ENCODE peak calls at places on chromosomes 5 and 9, in seven cellular contexts. One of them, this sample, is unnamed.

GRCh38 chr5:72498284-72498683 is 8.9 kb downstream of the ZNF366 start:
- DNase-seq in mesendoderm: no peak
- DNase-seq in H1: no peak
- DNase-seq in trophoblast cell: no peak
- DNase-seq in neuronal stem cell: no peak
- DNase-seq in H9: no peak
- DNase-seq in IMR-90: peak; percentile 69
- DNase-seq in this sample: peak; percentile 63

GRCh38 chr9:37575921-37576721 is at the start of gene FBXO10:
- DNase-seq in neuronal stem cell: peak; percentile 79
- DNase-seq in H9: peak; percentile 88
- DNase-seq in H1: peak; percentile 34
- DNase-seq in IMR-90: peak; percentile 77
- DNase-seq in trophoblast cell: peak; percentile 59
- DNase-seq in mesendoderm: peak; percentile 81
- DNase-seq in this sample: peak; percentile 84

GRCh38 chr9:79471577-79472543 is 99.9 kb upstream of the TLE4 start:
- DNase-seq in mesendoderm: peak; percentile 27
- DNase-seq in neuronal stem cell: no peak
- DNase-seq in trophoblast cell: no peak
- DNase-seq in IMR-90: peak; percentile 35
- DNase-seq in H1: no peak
- DNase-seq in H9: no peak
- DNase-seq in this sample: peak; percentile 25

GRCh38 chr5:120207139-120207538 is 257.0 kb upstream of the PRR16 start:
- DNase-seq in trophoblast cell: no peak
- DNase-seq in neuronal stem cell: no peak
- DNase-seq in IMR-90: peak; percentile 25
- DNase-seq in H1: no peak
- DNase-seq in mesendoderm: no peak
- DNase-seq in H9: no peak
- DNase-seq in this sample: peak; percentile 30

GRCh38 chr5:29867155-29867554 is 1326.3 kb upstream of the CDH6 start:
- DNase-seq in H9: no peak
- DNase-seq in neuronal stem cell: no peak
- DNase-seq in H1: no peak
- DNase-seq in mesendoderm: no peak
- DNase-seq in trophoblast cell: no peak
- DNase-seq in IMR-90: no peak
- DNase-seq in this sample: no peak

GRCh38 chr5:69331528-69332445 is 814 bp downstream of the CCDC125 start:
- DNase-seq in H9: no peak
- DNase-seq in mesendoderm: no peak
- DNase-seq in H1: no peak
- DNase-seq in trophoblast cell: no peak
- DNase-seq in IMR-90: no peak
- DNase-seq in neuronal stem cell: no peak
- DNase-seq in this sample: no peak

GRCh38 chr9:135949666-135950134 is 11.5 kb downstream of the UBAC1 start:
- DNase-seq in trophoblast cell: no peak
- DNase-seq in H9: no peak
- DNase-seq in mesendoderm: no peak
- DNase-seq in neuronal stem cell: no peak
- DNase-seq in IMR-90: no peak
- DNase-seq in H1: no peak
- DNase-seq in this sample: no peak

GRCh38 chr5:33890633-33891032 is 1.2 kb downstream of the ADAMTS12 start:
- DNase-seq in trophoblast cell: no peak
- DNase-seq in H9: peak; percentile 44
- DNase-seq in H1: no peak
- DNase-seq in neuronal stem cell: no peak
- DNase-seq in mesendoderm: peak; percentile 54
- DNase-seq in IMR-90: peak; percentile 51
- DNase-seq in this sample: peak; percentile 71

GRCh38 chr5:174612686-174613085 is 111.7 kb upstream of the MSX2 start:
- DNase-seq in mesendoderm: peak; percentile 47
- DNase-seq in H1: no peak
- DNase-seq in IMR-90: no peak
- DNase-seq in trophoblast cell: peak; percentile 80
- DNase-seq in neuronal stem cell: no peak
- DNase-seq in H9: no peak
- DNase-seq in this sample: peak; percentile 37

GRCh38 chr9:93397664-93398381 is 53.7 kb upstream of the FAM120A start:
- DNase-seq in neuronal stem cell: no peak
- DNase-seq in mesendoderm: no peak
- DNase-seq in trophoblast cell: no peak
- DNase-seq in H1: no peak
- DNase-seq in H9: no peak
- DNase-seq in IMR-90: peak; percentile 32
- DNase-seq in this sample: peak; percentile 7

GRCh38 chr5:10682429-10682746 is 78.6 kb downstream of the DAP start:
- DNase-seq in H9: no peak
- DNase-seq in IMR-90: no peak
- DNase-seq in mesendoderm: no peak
- DNase-seq in trophoblast cell: no peak
- DNase-seq in H1: no peak
- DNase-seq in neuronal stem cell: no peak
- DNase-seq in this sample: no peak

GRCh38 chr5:141326088-141326854 is 4.0 kb upstream of the PCDHGA1 start:
- DNase-seq in neuronal stem cell: no peak
- DNase-seq in H1: no peak
- DNase-seq in trophoblast cell: peak; percentile 37
- DNase-seq in mesendoderm: peak; percentile 88
- DNase-seq in H9: peak; percentile 82
- DNase-seq in IMR-90: peak; percentile 82
- DNase-seq in this sample: peak; percentile 35

GRCh38 chr5:59115345-59115744 is 532.5 kb downstream of the RAB3C start:
- DNase-seq in neuronal stem cell: no peak
- DNase-seq in H1: no peak
- DNase-seq in trophoblast cell: no peak
- DNase-seq in H9: no peak
- DNase-seq in mesendoderm: no peak
- DNase-seq in IMR-90: peak; percentile 59
- DNase-seq in this sample: peak; percentile 39

GRCh38 chr9:34463098-34463900 is 4.7 kb downstream of the DNAI1 start:
- DNase-seq in IMR-90: peak; percentile 60
- DNase-seq in neuronal stem cell: no peak
- DNase-seq in H1: no peak
- DNase-seq in mesendoderm: no peak
- DNase-seq in trophoblast cell: no peak
- DNase-seq in H9: no peak
- DNase-seq in this sample: peak; percentile 42

GRCh38 chr5:57524661-57525060 is 42.0 kb upstream of the ACTBL2 start:
- DNase-seq in neuronal stem cell: no peak
- DNase-seq in mesendoderm: no peak
- DNase-seq in H1: no peak
- DNase-seq in H9: no peak
- DNase-seq in IMR-90: no peak
- DNase-seq in trophoblast cell: no peak
- DNase-seq in this sample: no peak

GRCh38 chr5:155735388-155735787 is 591.6 kb upstream of the SGCD start:
- DNase-seq in H1: no peak
- DNase-seq in mesendoderm: peak; percentile 66
- DNase-seq in IMR-90: no peak
- DNase-seq in trophoblast cell: no peak
- DNase-seq in neuronal stem cell: no peak
- DNase-seq in H9: peak; percentile 37
- DNase-seq in this sample: no peak

GRCh38 chr5:126988021-126988569 is 42.3 kb downstream of the MARCHF3 start:
- DNase-seq in IMR-90: no peak
- DNase-seq in H1: no peak
- DNase-seq in mesendoderm: no peak
- DNase-seq in H9: no peak
- DNase-seq in trophoblast cell: no peak
- DNase-seq in neuronal stem cell: no peak
- DNase-seq in this sample: no peak

DNA sequence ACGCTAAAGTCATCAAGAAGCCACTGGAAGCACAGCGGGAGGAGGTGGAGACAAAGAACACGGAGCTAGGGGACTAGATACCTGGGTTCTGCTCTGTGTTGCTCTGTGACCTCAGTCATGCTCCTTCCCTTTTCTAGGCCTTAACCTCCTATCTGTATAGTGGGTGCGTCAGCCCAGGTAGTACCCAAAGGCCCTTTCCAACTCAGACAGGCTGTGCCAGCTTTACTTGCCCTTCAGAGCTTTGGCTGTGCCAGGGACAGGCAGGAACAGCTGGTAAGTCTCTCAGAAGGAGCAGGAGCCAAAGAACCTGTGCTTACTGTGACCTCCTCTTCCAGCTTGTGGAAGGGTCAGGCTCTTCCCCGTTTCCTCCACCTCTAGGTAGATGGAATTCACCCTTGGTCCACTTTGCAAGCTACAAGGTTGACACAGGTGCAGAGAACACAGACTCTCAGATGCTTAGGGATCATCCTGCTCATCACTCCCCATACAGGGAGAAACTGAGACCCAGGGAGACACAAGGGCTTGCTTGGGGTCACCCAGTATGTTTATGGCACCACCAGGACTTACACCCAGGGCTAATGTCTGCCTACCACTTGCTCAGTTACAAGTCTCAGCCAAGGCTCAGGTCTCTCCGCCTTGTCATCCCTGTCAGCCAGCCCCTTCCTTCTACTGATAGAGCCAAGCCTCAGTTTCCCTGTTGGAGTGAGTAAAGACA is 1.7 kb downstream of the CCDC69 start:
- DNase-seq in trophoblast cell: no peak
- DNase-seq in IMR-90: no peak
- DNase-seq in H9: no peak
- DNase-seq in neuronal stem cell: no peak
- DNase-seq in H1: no peak
- DNase-seq in mesendoderm: no peak
- DNase-seq in this sample: no peak
- H3K4me2 ChIP-seq in trophoblast cell: no peak overlapping the region
- H3K4me2 ChIP-seq in IMR-90: no peak overlapping the region
- H3K4me2 ChIP-seq in H9: no peak overlapping the region
- H3K4me2 ChIP-seq in neuronal stem cell: no peak overlapping the region
- H3K4me2 ChIP-seq in H1: peak overlapping the region; percentile 85
- H3K4me2 ChIP-seq in mesendoderm: no peak overlapping the region
- H3K4me2 ChIP-seq in this sample: no peak overlapping the region

DNA sequence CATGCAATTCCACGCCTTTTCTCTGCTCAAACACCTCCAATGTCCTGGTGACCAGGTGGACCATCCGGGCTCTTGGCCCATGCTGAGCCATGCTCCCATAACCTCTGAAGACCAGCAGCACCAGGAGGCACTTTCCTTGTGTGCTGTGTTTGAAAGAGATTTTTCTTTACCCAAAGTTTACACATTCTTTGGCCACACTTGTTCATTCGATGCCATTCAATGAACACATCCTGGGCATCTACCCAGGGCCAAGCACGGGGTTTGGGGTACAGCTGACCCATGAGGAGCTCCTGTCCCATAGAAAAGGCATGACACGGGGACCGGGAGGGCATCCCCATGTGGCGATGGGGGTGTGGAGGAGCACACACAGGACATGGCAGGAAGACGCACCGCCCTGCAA is 77.1 kb upstream of the IRX1 start:
- DNase-seq in H9: no peak
- DNase-seq in mesendoderm: no peak
- DNase-seq in IMR-90: no peak
- DNase-seq in trophoblast cell: no peak
- DNase-seq in H1: no peak
- DNase-seq in neuronal stem cell: no peak
- DNase-seq in this sample: no peak
- H4K8ac ChIP-seq in H9: no peak overlapping the region
- H4K8ac ChIP-seq in mesendoderm: no peak overlapping the region
- H4K8ac ChIP-seq in IMR-90: no peak overlapping the region
- H4K8ac ChIP-seq in trophoblast cell: no peak overlapping the region
- H4K8ac ChIP-seq in H1: no peak overlapping the region
- H4K8ac ChIP-seq in neuronal stem cell: no peak overlapping the region
- H4K8ac ChIP-seq in this sample: no peak overlapping the region

DNA sequence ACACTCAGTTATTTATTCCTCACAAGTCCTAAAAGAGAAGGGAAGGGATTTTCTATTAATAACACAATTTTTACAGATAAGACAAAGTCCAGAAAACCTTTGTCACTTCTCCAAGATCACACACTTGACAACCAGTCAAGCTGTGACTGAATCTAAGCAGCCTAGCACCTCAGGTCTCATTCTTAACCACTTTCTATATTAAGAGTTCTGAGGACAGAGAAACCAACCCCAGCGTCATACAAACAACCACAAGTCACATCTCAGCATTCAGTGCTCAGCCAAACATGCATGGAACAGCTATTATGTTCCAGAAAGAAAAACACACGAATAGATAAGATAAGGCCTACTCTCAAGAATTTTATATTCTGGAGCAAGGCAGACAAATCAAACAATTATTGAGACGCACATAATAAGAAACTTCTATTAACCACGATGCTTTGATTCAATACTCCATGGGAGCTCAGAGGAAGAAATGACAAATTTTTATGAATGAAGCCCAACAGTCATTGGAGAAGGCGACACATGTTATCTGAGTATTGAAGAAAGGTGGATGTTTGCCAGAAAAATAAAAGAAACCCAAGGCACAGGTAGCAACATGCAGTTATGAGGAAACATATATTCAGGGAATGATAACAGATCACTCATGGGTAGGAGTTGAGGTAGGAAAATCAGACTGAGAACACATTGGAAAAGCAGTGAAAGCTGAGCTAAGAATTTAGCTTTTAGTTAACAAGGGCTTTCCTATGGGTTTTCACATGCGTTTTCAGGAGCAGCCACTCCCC is 113.1 kb downstream of the HTR4 start:
- DNase-seq in H9: no peak
- DNase-seq in IMR-90: no peak
- DNase-seq in neuronal stem cell: no peak
- DNase-seq in trophoblast cell: no peak
- DNase-seq in H1: no peak
- DNase-seq in mesendoderm: no peak
- DNase-seq in this sample: no peak
- H3K4me2 ChIP-seq in H9: no peak overlapping the region
- H3K4me2 ChIP-seq in IMR-90: no peak overlapping the region
- H3K4me2 ChIP-seq in neuronal stem cell: no peak overlapping the region
- H3K4me2 ChIP-seq in trophoblast cell: no peak overlapping the region
- H3K4me2 ChIP-seq in H1: no peak overlapping the region
- H3K4me2 ChIP-seq in mesendoderm: no peak overlapping the region
- H3K4me2 ChIP-seq in this sample: no peak overlapping the region

GRCh38 chr5:171986772-171987171 is 19.7 kb downstream of the FBXW11 start:
- DNase-seq in H1: no peak
- DNase-seq in trophoblast cell: no peak
- DNase-seq in mesendoderm: peak; percentile 80
- DNase-seq in IMR-90: no peak
- DNase-seq in H9: no peak
- DNase-seq in neuronal stem cell: no peak
- DNase-seq in this sample: no peak

GRCh38 chr5:171992305-171992704 is 14.1 kb downstream of the FBXW11 start:
- DNase-seq in H9: no peak
- DNase-seq in H1: no peak
- DNase-seq in neuronal stem cell: no peak
- DNase-seq in mesendoderm: no peak
- DNase-seq in IMR-90: no peak
- DNase-seq in trophoblast cell: no peak
- DNase-seq in this sample: no peak

GRCh38 chr5:171989946-171990712 is 16.3 kb downstream of the FBXW11 start:
- DNase-seq in neuronal stem cell: no peak
- DNase-seq in mesendoderm: no peak
- DNase-seq in H9: no peak
- DNase-seq in trophoblast cell: peak; percentile 45
- DNase-seq in H1: no peak
- DNase-seq in IMR-90: no peak
- DNase-seq in this sample: no peak

GRCh38 chr5:171990713-171991015 is 15.8 kb downstream of the FBXW11 start:
- DNase-seq in IMR-90: no peak
- DNase-seq in mesendoderm: no peak
- DNase-seq in trophoblast cell: peak; percentile 37
- DNase-seq in H9: no peak
- DNase-seq in H1: no peak
- DNase-seq in neuronal stem cell: no peak
- DNase-seq in this sample: no peak

GRCh38 chr5:171989276-171989675 is 17.2 kb downstream of the FBXW11 start:
- DNase-seq in mesendoderm: no peak
- DNase-seq in trophoblast cell: no peak
- DNase-seq in H1: no peak
- DNase-seq in H9: no peak
- DNase-seq in IMR-90: peak; percentile 33
- DNase-seq in neuronal stem cell: no peak
- DNase-seq in this sample: no peak
- H4K8ac ChIP-seq in mesendoderm: no peak overlapping the region
- H4K8ac ChIP-seq in trophoblast cell: no peak overlapping the region
- H4K8ac ChIP-seq in H1: no peak overlapping the region
- H4K8ac ChIP-seq in H9: no peak overlapping the region
- H4K8ac ChIP-seq in IMR-90: no peak overlapping the region
- H4K8ac ChIP-seq in neuronal stem cell: no peak overlapping the region
- H4K8ac ChIP-seq in this sample: no peak overlapping the region

This sample was measured in mesenchymal stem cell.